ENCODE peak calls at places on chromosomes 7 and 10, in six cellular contexts. E is brain microvascular endothelial cell, A is A549, V is tibial artery, L is dorsolateral prefrontal cortex, R is astrocyte of the spinal cord. B is an unnamed sample.

GRCh38 chr7:128830231-128831177 is at the start of gene FLNC:
- DNase-seq in E (peak), A (no peak), V (peak), L (no peak), R (peak), B (peak)

GRCh38 chr7:119408596-119408995 is 864.4 kb upstream of the KCND2 start:
- DNase-seq in E (no peak), A (no peak), V (no peak), L (no peak), R (no peak), B (no peak)

GRCh38 chr7:151724920-151725584 is 151.9 kb downstream of the PRKAG2 start:
- DNase-seq in E (no peak), A (no peak), V (no peak), L (no peak), R (no peak), B (no peak)

GRCh38 chr7:65972976-65973375 is 9.0 kb downstream of the GUSB start:
- DNase-seq in E (no peak), A (no peak), V (no peak), L (peak), R (no peak), B (no peak)

GRCh38 chr10:116720241-116721047 is 21.9 kb downstream of the HSPA12A start:
- DNase-seq in E (no peak), A (no peak), V (no peak), L (no peak), R (no peak), B (no peak)

GRCh38 chr10:47318706-47319105 is 3.5 kb upstream of the GDF2 start:
- DNase-seq in E (no peak), A (peak), V (no peak), L (no peak), R (no peak), B (peak)

GRCh38 chr7:127619681-127620405 is 1.9 kb upstream of the PAX4 start:
- DNase-seq in E (no peak), A (no peak), V (no peak), L (no peak), R (peak), B (no peak)

GRCh38 chr7:45920543-45921380 is at the start of gene IGFBP3:
- DNase-seq in E (no peak), A (peak), V (peak), L (no peak), R (peak), B (peak)

GRCh38 chr10:97023401-97024180 is 162.2 kb downstream of the SLIT1 start:
- DNase-seq in E (no peak), A (no peak), V (no peak), L (no peak), R (no peak), B (no peak)

GRCh38 chr7:90717286-90718060 is 121.4 kb downstream of the CDK14 start:
- DNase-seq in E (peak), A (no peak), V (no peak), L (no peak), R (peak), B (no peak)

GRCh38 chr10:30353851-30354250 is 4.8 kb upstream of the MTPAP start:
- DNase-seq in E (peak), A (no peak), V (no peak), L (no peak), R (peak), B (no peak)

GRCh38 chr7:102404005-102404861 is 8.1 kb downstream of the PRKRIP1 start:
- DNase-seq in E (peak), A (peak), V (no peak), L (no peak), R (peak), B (peak)

GRCh38 chr7:151251328-151251925 is 2.9 kb upstream of the SMARCD3 start:
- DNase-seq in E (peak), A (peak), V (no peak), L (no peak), R (peak), B (peak)

GRCh38 chr10:55500931-55501559 is 700.0 kb upstream of the PCDH15 start:
- DNase-seq in E (peak), A (no peak), V (no peak), L (no peak), R (peak), B (peak)

GRCh38 chr10:22505923-22506685 is 160.8 kb downstream of the SPAG6 start:
- DNase-seq in E (no peak), A (no peak), V (no peak), L (peak), R (no peak), B (peak)
- H3K4me3 ChIP-seq in E (no peak), A (no peak), V (no peak), L (no peak), R (no peak), B (no peak)

DNA sequence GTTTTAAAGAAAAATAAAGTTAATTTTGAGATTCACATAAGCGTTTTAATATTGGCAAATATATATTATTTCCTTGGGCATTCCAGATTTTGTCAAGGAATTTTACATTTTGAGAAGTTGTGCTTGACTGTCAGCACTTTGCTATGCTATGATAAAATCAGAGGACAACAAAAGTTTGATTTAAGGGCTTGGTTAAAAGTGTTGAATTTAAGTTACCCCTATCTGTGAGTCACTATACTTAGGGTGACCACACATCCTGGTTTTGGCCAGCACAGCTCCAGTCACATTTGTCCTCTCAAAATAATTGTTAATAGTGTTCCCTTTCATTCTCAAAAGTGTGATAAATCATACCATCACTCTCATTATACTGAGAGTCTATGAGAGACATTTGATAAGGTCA is 34.2 kb upstream of the ANK3 start:
- DNase-seq in E (no peak), A (no peak), V (no peak), L (no peak), R (no peak), B (no peak)
- H3K4me3 ChIP-seq in E (no peak), A (no peak), V (no peak), L (no peak), R (no peak), B (no peak)

GRCh38 chr7:23470290-23471089 is at the start of gene IGF2BP3:
- DNase-seq in E (peak), A (peak), V (no peak), L (no peak), R (peak), B (peak)
- H3K4me3 ChIP-seq in E (peak), A (peak), V (peak), L (peak), R (peak), B (peak)

GRCh38 chr7:32761451-32762320 is 129.9 kb downstream of the KBTBD2 start:
- DNase-seq in E (no peak), A (no peak), V (no peak), L (no peak), R (no peak), B (no peak)
- H3K4me3 ChIP-seq in E (peak), A (no peak), V (no peak), L (peak), R (peak), B (no peak)

GRCh38 chr10:21473541-21473940 is 51.9 kb downstream of the SKIDA1 start:
- DNase-seq in E (no peak), A (no peak), V (no peak), L (no peak), R (no peak), B (no peak)
- H3K4me3 ChIP-seq in E (no peak), A (no peak), V (no peak), L (no peak), R (no peak), B (no peak)

GRCh38 chr7:32318300-32319018 is 171.7 kb downstream of the LSM5 start:
- DNase-seq in E (no peak), A (no peak), V (no peak), L (no peak), R (no peak), B (no peak)
- H3K4me3 ChIP-seq in E (no peak), A (no peak), V (peak), L (peak), R (no peak), B (no peak)

DNA sequence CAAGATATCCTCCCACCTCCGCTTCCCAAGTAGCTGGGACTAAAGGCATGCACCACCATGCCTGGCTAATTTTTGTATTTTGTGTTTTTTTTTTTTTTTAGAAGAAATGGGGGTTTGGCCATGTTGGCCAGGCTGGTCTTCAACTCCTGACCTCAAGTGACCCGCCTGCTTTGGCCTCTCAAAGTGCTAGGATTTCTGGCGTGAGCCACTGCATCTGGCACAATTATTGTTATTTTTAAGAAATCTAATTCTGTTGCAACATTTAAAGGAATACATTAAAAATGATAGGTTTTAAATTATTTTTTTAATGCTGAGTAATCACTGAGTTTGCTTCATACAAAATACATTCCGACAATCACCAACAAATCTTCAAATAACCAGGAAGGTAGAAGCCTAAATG is 178.1 kb upstream of the SEMA3E start:
- DNase-seq in E (no peak), A (no peak), V (no peak), L (no peak), R (no peak), B (no peak)
- H3K4me3 ChIP-seq in E (no peak), A (no peak), V (no peak), L (no peak), R (no peak), B (no peak)

GRCh38 chr10:113876461-113876860 is 22.0 kb downstream of the NHLRC2 start:
- DNase-seq in E (no peak), A (no peak), V (no peak), L (no peak), R (no peak), B (no peak)
- H3K4me3 ChIP-seq in E (no peak), A (no peak), V (no peak), L (no peak), R (no peak), B (no peak)

GRCh38 chr7:73341877-73342276 is 13.9 kb downstream of the FKBP6 start:
- DNase-seq in E (peak), A (peak), V (no peak), L (no peak), R (peak), B (peak)

GRCh38 chr7:73350311-73351068 is 22.5 kb downstream of the FKBP6 start:
- DNase-seq in E (no peak), A (no peak), V (no peak), L (no peak), R (no peak), B (no peak)

GRCh38 chr7:73342645-73343044 is 14.7 kb downstream of the FKBP6 start:
- DNase-seq in E (peak), A (peak), V (no peak), L (no peak), R (peak), B (peak)

GRCh38 chr7:73343671-73344380 is 15.9 kb downstream of the FKBP6 start:
- DNase-seq in E (no peak), A (no peak), V (no peak), L (no peak), R (no peak), B (no peak)

GRCh38 chr7:73345538-73345937 is 17.6 kb downstream of the FKBP6 start:
- DNase-seq in E (no peak), A (no peak), V (no peak), L (no peak), R (no peak), B (no peak)
- H3K4me3 ChIP-seq in E (no peak), A (no peak), V (no peak), L (no peak), R (no peak), B (no peak)

DNA sequence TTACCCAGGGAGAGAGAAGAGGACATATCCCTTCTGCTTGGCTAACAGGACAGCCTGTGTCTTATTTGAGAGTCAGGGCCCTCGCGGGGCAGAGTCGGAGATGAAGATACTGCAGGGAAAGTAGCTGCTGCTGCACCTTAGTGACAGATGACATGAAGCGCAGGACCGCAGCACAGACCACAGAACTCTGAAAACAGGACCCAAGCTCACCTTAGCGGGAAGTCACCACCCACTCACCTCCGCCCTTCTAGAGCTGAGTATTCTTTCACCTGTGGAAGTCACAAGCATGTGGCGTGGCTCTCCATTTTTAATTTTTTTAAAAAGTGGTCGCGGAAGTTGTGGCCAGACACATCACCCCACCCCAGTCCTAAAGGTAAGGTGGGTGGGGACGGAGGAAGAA is 191.4 kb downstream of the FAM107B start:
- DNase-seq in E (no peak), A (no peak), V (no peak), L (no peak), R (no peak), B (no peak)
- H3K4me3 ChIP-seq in E (no peak), A (no peak), V (no peak), L (no peak), R (no peak), B (no peak)

B was measured in A673.